ENCODE peak calls at places on chromosome 12, in nine cellular contexts. W is neural progenitor cell, O is psoas muscle, C is astrocyte, T is uterus, F is adrenal gland, J is endothelial cell of umbilical vein, M is left lung, B is upper lobe of left lung. Y is an unnamed sample.
A peak's percentile ranks its signal among the peaks of the same experiment; 100 is the strongest.

GRCh38 chr12:97924122-97924521 is 461.5 kb downstream of the RMST start:
- DNase-seq in M (no peak), B (no peak), T (no peak), W (no peak), C (no peak), O (no peak), J (no peak), F (no peak), Y (no peak)

GRCh38 chr12:101875112-101875961 is 2.0 kb upstream of the DRAM1 start:
- DNase-seq in O (no peak), B (no peak), J (peak; percentile 94), T (no peak), M (no peak), W (no peak), F (no peak), C (peak; percentile 22), Y (no peak)

GRCh38 chr12:84355561-84355960 is 557.0 kb downstream of the SLC6A15 start:
- DNase-seq in B (no peak), O (no peak), M (no peak), J (no peak), T (no peak), W (no peak), F (no peak), C (no peak), Y (no peak)

GRCh38 chr12:49545815-49546214 is 7.0 kb downstream of the KCNH3 start:
- DNase-seq in T (no peak), F (no peak), C (no peak), O (no peak), B (no peak), W (no peak), J (no peak), M (no peak), Y (no peak)

GRCh38 chr12:7092229-7092985 is at the start of gene C1R:
- DNase-seq in J (peak; percentile 67), T (peak; percentile 88), C (peak; percentile 82), W (peak; percentile 69), O (peak; percentile 80), B (peak; percentile 68), F (peak; percentile 86), M (peak; percentile 77), Y (peak; percentile 76)

GRCh38 chr12:67720383-67720856 is 71.9 kb downstream of the DYRK2 start:
- DNase-seq in B (no peak), M (no peak), T (peak; percentile 22), J (no peak), F (no peak), O (peak; percentile 19), W (no peak), C (peak; percentile 80), Y (no peak)

GRCh38 chr12:25130741-25131188 is 64.2 kb downstream of the DNAI7 start:
- DNase-seq in T (no peak), C (peak; percentile 44), W (peak; percentile 66), O (no peak), F (no peak), J (peak; percentile 49), M (no peak), B (no peak), Y (no peak)

GRCh38 chr12:2959508-2960431 is 573 bp downstream of the TEAD4 start:
- DNase-seq in F (peak; percentile 37), J (peak; percentile 72), B (peak; percentile 35), O (peak; percentile 76), C (peak; percentile 61), W (peak; percentile 77), M (peak; percentile 49), T (peak; percentile 67), Y (peak; percentile 43)

GRCh38 chr12:121189061-121189886 is 20.7 kb upstream of the P2RX4 start:
- DNase-seq in J (peak; percentile 51), C (no peak), B (no peak), M (no peak), W (no peak), T (no peak), O (no peak), F (no peak), Y (no peak)

GRCh38 chr12:110798461-110798860 is 48.3 kb upstream of the CCDC63 start:
- DNase-seq in T (no peak), M (no peak), C (no peak), W (no peak), O (no peak), B (no peak), F (no peak), J (no peak), Y (no peak)

GRCh38 chr12:62760779-62761178 is 174.2 kb downstream of the PPM1H start:
- DNase-seq in W (no peak), J (no peak), T (no peak), B (no peak), O (no peak), M (no peak), F (no peak), C (peak; percentile 41), Y (no peak)

GRCh38 chr12:31965090-31965489 is 5.9 kb downstream of the RESF1 start:
- DNase-seq in F (no peak), T (no peak), C (no peak), B (no peak), W (no peak), O (no peak), J (no peak), M (no peak), Y (no peak)

GRCh38 chr12:27899151-27899661 is 73.3 kb downstream of the PTHLH start:
- DNase-seq in J (no peak), C (peak; percentile 99), O (no peak), F (no peak), T (no peak), B (no peak), M (no peak), W (no peak), Y (no peak)

GRCh38 chr12:5186715-5187114 is 143.0 kb downstream of the KCNA5 start:
- DNase-seq in F (no peak), O (no peak), M (no peak), J (no peak), W (no peak), T (no peak), C (no peak), B (no peak), Y (no peak)

GRCh38 chr12:15728118-15728598 is 61.0 kb downstream of the EPS8 start:
- DNase-seq in J (peak; percentile 85), F (no peak), B (no peak), O (no peak), M (no peak), T (no peak), C (peak; percentile 67), W (no peak), Y (peak; percentile 63)

GRCh38 chr12:124044021-124044420 is 71.0 kb downstream of the ZNF664 start:
- DNase-seq in F (no peak), O (no peak), T (no peak), B (no peak), J (no peak), M (no peak), C (no peak), W (no peak), Y (no peak)
- TF ChIP-seq CTCF in F (no peak), O (no peak), T (no peak), B (no peak), J (no peak), M (no peak), C (no peak), W (no peak), Y (no peak)

GRCh38 chr12:13177896-13178295 is 18.6 kb upstream of the EMP1 start:
- DNase-seq in W (no peak), O (no peak), T (no peak), B (no peak), F (no peak), J (no peak), M (no peak), C (no peak), Y (no peak)
- H3K4me1 ChIP-seq in W (peaks cover 26% of the 10 kb centered on the region), O (peaks cover 4% of the 10 kb centered on the region), T (peaks cover 9% of the 10 kb centered on the region), B (peaks cover 15% of the 10 kb centered on the region), F (no peaks in the 10 kb centered on the region), J (peaks cover 12% of the 10 kb centered on the region), M (peaks cover 8% of the 10 kb centered on the region), C (peaks cover 60% of the 10 kb centered on the region), Y (no peaks in the 10 kb centered on the region)

GRCh38 chr12:47400251-47400650 is 305.6 kb downstream of the RPAP3 start:
- DNase-seq in W (no peak), C (peak; percentile 29), O (no peak), B (no peak), F (no peak), J (no peak), M (no peak), T (no peak), Y (no peak)

GRCh38 chr12:47393403-47393790 is 312.4 kb downstream of the RPAP3 start:
- DNase-seq in B (no peak), W (no peak), J (no peak), T (no peak), C (no peak), F (no peak), O (no peak), M (no peak), Y (no peak)

GRCh38 chr12:47396902-47397663 is 308.7 kb downstream of the RPAP3 start:
- DNase-seq in T (no peak), W (no peak), J (no peak), M (no peak), F (no peak), O (no peak), C (no peak), B (no peak), Y (no peak)

GRCh38 chr12:47394070-47394469 is 311.8 kb downstream of the RPAP3 start:
- DNase-seq in T (no peak), F (no peak), O (no peak), B (no peak), W (no peak), M (no peak), J (no peak), C (peak; percentile 36), Y (no peak)

DNA sequence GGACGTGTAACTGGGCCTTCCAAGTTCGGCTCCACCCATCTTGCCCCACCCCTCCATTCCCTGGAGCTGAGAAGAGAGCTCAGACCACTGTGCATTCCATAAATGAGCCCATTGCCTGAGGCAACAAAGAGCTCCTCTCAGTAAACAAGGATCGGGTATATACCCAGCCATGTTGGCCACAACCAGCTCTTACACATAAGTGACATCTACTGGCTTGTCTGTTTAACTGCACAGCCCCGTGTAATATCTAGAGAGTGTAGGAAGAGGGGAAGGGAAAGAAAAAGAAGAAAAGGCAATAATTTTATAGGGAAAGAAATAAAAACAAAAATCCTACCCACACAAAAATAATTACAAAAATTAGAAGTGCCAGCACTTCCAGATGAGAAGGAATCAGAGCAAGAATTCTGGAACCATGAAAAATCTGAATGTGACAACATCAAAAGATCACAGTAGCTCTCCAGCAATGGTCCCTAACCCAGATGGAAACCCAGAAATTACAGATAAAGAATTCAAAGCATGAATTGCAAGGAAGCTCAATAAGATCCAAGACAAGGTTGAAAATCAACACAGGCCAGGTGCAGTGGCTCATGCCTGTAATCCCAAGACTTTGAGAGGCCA is 308.1 kb downstream of the RPAP3 start:
- DNase-seq in F (peak; percentile 29), C (peak; percentile 74), B (no peak), J (peak; percentile 55), T (no peak), M (no peak), W (peak; percentile 20), O (no peak), Y (no peak)
- TF ChIP-seq CTCF in F (peak; percentile 69), C (peak; percentile 59), B (peak; percentile 48), J (peak; percentile 58), T (peak; percentile 22), M (peak; percentile 45), W (peak; percentile 29), O (peak; percentile 43), Y (no peak)

DNA sequence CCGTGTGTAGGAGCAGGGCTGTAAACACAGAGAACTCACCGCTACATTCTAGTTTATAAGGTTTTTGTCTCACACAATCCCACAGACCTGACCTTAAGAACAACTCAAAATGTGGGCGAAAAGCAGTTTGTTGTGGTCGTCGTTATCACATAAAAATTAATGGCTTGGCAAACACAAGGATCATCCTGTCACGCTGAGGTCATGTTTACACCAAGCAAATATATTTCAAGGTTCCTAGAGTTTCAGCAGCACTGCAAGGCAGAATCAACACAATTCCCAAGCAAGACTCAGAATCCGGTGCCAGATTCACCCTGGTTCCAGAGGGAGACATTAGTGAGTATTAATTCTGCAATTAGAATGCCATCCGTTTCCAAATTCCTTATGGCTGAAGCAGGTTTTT is 30.1 kb upstream of the MAP1LC3B2 start:
- DNase-seq in C (peak; percentile 91), T (peak; percentile 44), J (no peak), M (no peak), O (no peak), B (no peak), W (no peak), F (no peak), Y (no peak)
- H3K4me1 ChIP-seq in C (peaks cover 41% of the 10 kb centered on the region), T (peaks cover 8% of the 10 kb centered on the region), J (peaks cover 26% of the 10 kb centered on the region), M (no peaks in the 10 kb centered on the region), O (peaks cover 20% of the 10 kb centered on the region), B (peaks cover 16% of the 10 kb centered on the region), W (peaks cover 16% of the 10 kb centered on the region), F (no peaks in the 10 kb centered on the region), Y (peaks cover 8% of the 10 kb centered on the region)

Y was measured in mucosa of descending colon.